ENCODE peak calls at places on chromosomes 6 and 20, in four cellular contexts. J, H, X and Z are unnamed samples.

GRCh38 chr6:157226026-157226639 is 97.2 kb downstream of the TMEM242 start:
- DNase-seq in H (no peak), J (no peak), X (no peak), Z (no peak)

GRCh38 chr6:156703719-156704118 is 73.5 kb upstream of the ARID1B start:
- DNase-seq in X (no peak), J (no peak), H (no peak), Z (no peak)

GRCh38 chr6:114281496-114281895 is 61.3 kb downstream of the HS3ST5 start:
- DNase-seq in J (no peak), X (no peak), H (no peak), Z (no peak)

GRCh38 chr6:20919677-20920385 is 385.6 kb downstream of the CDKAL1 start:
- DNase-seq in X (no peak), J (no peak), H (no peak), Z (no peak)

GRCh38 chr6:11288065-11288464 is 55.6 kb upstream of the NEDD9 start:
- DNase-seq in J (no peak), X (no peak), H (no peak), Z (no peak)

GRCh38 chr6:33592595-33593413 is 12.7 kb upstream of the BAK1 start:
- DNase-seq in X (peak), H (no peak), J (no peak), Z (no peak)

GRCh38 chr20:44193801-44194200 is 6.8 kb upstream of the JPH2 start:
- DNase-seq in H (no peak), X (no peak), J (no peak), Z (no peak)

GRCh38 chr20:58652606-58653303 is 1.7 kb downstream of the STX16 start:
- DNase-seq in H (no peak), X (peak), J (no peak), Z (no peak)

GRCh38 chr6:135990437-135990836 is 138.9 kb downstream of the PDE7B start:
- DNase-seq in X (no peak), H (no peak), J (no peak), Z (no peak)

GRCh38 chr20:45097485-45098095 is 3.3 kb downstream of the KCNS1 start:
- DNase-seq in X (peak), J (no peak), H (no peak), Z (no peak)

GRCh38 chr6:106163446-106163965 is 77.4 kb downstream of the PRDM1 start:
- DNase-seq in X (peak), J (peak), H (peak), Z (no peak)

GRCh38 chr6:82030761-82031160 is 216.8 kb downstream of the IBTK start:
- DNase-seq in J (no peak), H (no peak), X (no peak), Z (no peak)

GRCh38 chr6:135390450-135390849 is 107.1 kb downstream of the AHI1 start:
- DNase-seq in X (no peak), H (no peak), J (no peak), Z (no peak)

GRCh38 chr6:167937948-167938911 is 59.2 kb upstream of the KIF25 start:
- DNase-seq in J (no peak), X (no peak), H (no peak), Z (no peak)

GRCh38 chr6:3258201-3258600 is 546 bp upstream of the PSMG4 start:
- DNase-seq in J (no peak), X (no peak), H (no peak), Z (no peak)
- H3K4me3 ChIP-seq in J (no peak), X (peak), H (peak), Z (peak)

DNA sequence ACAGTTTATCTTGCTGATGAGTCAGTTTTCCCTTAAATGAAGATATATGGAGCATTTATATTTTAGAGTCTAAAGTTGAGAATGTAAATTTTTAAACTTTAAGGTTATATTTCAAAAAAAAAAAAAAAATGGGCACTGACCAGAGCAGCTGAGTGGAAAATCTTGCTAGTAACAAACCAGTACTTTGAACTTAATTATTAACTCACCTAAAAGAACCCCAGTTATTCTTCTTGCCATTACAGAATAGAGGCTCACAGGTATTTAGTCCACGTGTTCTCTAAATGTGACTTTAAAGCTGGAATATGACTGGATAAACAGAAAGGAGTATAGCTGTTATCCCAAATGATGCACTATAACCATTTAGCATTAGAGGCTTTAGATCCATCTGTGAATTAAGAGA is 178.4 kb downstream of the COL9A1 start:
- DNase-seq in J (no peak), X (no peak), H (no peak), Z (no peak)
- H3K4me3 ChIP-seq in J (no peak), X (no peak), H (no peak), Z (no peak)

GRCh38 chr20:47784256-47784598 is 1.1 kb downstream of the SULF2 start:
- DNase-seq in X (no peak), H (no peak), J (no peak), Z (no peak)

GRCh38 chr20:47785900-47786762 is 850 bp upstream of the SULF2 start:
- DNase-seq in J (peak), X (no peak), H (no peak), Z (no peak)

GRCh38 chr20:47782920-47783552 is 2.2 kb downstream of the SULF2 start:
- DNase-seq in H (no peak), J (no peak), X (no peak), Z (no peak)

GRCh38 chr20:47785321-47785899 is at the start of gene SULF2:
- DNase-seq in X (no peak), H (no peak), J (no peak), Z (no peak)

GRCh38 chr20:47784599-47785320 is 521 bp downstream of the SULF2 start:
- DNase-seq in X (no peak), H (no peak), J (no peak), Z (no peak)
- H3K4me3 ChIP-seq in X (no peak), H (peak), J (peak), Z (no peak)

DNA sequence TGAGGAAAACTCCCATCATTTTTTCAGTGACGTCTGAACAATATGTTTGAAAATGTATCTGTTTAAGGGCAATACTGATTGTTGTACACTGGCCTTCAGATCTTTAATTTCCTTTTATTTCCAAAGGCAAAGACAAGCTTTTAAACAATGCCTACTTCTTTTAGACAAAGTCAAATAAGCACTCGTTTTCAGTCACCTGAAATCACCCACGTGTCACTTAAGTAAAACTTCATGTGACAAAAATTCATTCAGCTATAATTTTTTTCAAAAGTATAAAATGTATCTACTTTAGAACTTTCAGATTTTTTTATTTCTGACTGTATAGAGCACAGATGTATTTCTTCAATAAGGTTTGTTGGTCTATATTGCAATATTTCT is 113.5 kb upstream of the BEND6 start:
- DNase-seq in X (no peak), J (no peak), H (no peak), Z (no peak)
- H3K4me3 ChIP-seq in X (no peak), J (no peak), H (peak), Z (no peak)

GRCh38 chr20:40728996-40729395 is 40.0 kb upstream of the MAFB start:
- DNase-seq in H (no peak), J (no peak), X (no peak), Z (no peak)
- H3K4me3 ChIP-seq in H (no peak), J (no peak), X (no peak), Z (no peak)

GRCh38 chr20:11443382-11444119 is 474.1 kb upstream of the BTBD3 start:
- DNase-seq in J (no peak), H (no peak), X (no peak), Z (no peak)
- H3K4me3 ChIP-seq in J (no peak), H (no peak), X (no peak), Z (no peak)